ENCODE peak calls at places on chromosomes 11 and 22, in five cellular contexts. Y is HCT116, T is esophagus squamous epithelium, Z is upper lobe of left lung, I is right lobe of liver. J is an unnamed sample. For H3K4me1, the result is how much of the 10 kb centered on the place peaks cover.

GRCh38 chr22:48887394-48888332 is 940.0 kb downstream of the BRD1 start:
- DNase-seq in T (no peak), Y (no peak), I (no peak), Z (no peak), J (no peak)

GRCh38 chr11:113189909-113190667 is 124.3 kb upstream of the TTC12 start:
- DNase-seq in Y (no peak), T (no peak), Z (no peak), I (no peak), J (no peak)

GRCh38 chr11:67364783-67365525 is 8.4 kb downstream of the CLCF1 start:
- DNase-seq in Y (no peak), T (no peak), I (no peak), Z (no peak), J (no peak)

GRCh38 chr11:111642521-111642920 is 40.3 kb downstream of the SIK2 start:
- DNase-seq in Z (no peak), Y (no peak), T (no peak), I (no peak), J (no peak)

GRCh38 chr11:46675288-46675851 is 25.0 kb downstream of the ARHGAP1 start:
- DNase-seq in Y (no peak), Z (no peak), T (no peak), I (peak), J (peak)

GRCh38 chr22:31346733-31347250 is 646 bp upstream of the PATZ1 start:
- DNase-seq in Y (no peak), I (peak), Z (peak), T (no peak), J (peak)

GRCh38 chr22:35783943-35784614 is 66.4 kb downstream of the APOL5 start:
- DNase-seq in Z (no peak), T (no peak), I (no peak), Y (no peak), J (no peak)

GRCh38 chr11:131511794-131512193 is 141.4 kb downstream of the NTM start:
- DNase-seq in Y (no peak), T (no peak), Z (no peak), I (no peak), J (peak)

GRCh38 chr11:4643084-4643483 is 698 bp upstream of the OR51E1 start:
- DNase-seq in Y (no peak), I (no peak), Z (no peak), T (no peak), J (no peak)

GRCh38 chr11:133844217-133844616 is 1.1 kb downstream of the SPATA19 start:
- DNase-seq in I (no peak), Z (no peak), T (no peak), Y (no peak), J (no peak)

GRCh38 chr11:37500425-37500824 is 902.4 kb upstream of the RAG2 start:
- DNase-seq in I (no peak), Y (no peak), T (no peak), Z (no peak), J (no peak)

GRCh38 chr11:70675697-70676374 is 277.5 kb downstream of the CTTN start:
- DNase-seq in I (no peak), Y (peak), T (no peak), Z (no peak), J (peak)

GRCh38 chr22:27965547-27965946 is 46.5 kb upstream of the PITPNB start:
- DNase-seq in Z (no peak), T (no peak), Y (no peak), I (no peak), J (no peak)

GRCh38 chr11:66467034-66467659 is 442 bp downstream of the PELI3 start:
- DNase-seq in I (no peak), Z (peak), Y (no peak), T (no peak), J (peak)

GRCh38 chr22:47647720-47648119 is 885.3 kb downstream of the TBC1D22A start:
- DNase-seq in Z (no peak), Y (no peak), T (no peak), I (no peak), J (no peak)

GRCh38 chr11:24679686-24680318 is 182.9 kb downstream of the LUZP2 start:
- DNase-seq in T (no peak), Y (no peak), Z (no peak), I (no peak), J (no peak)

GRCh38 chr11:87366766-87367405 is 329.2 kb downstream of the TMEM135 start:
- DNase-seq in T (no peak), Y (no peak), Z (no peak), I (no peak), J (no peak)

GRCh38 chr11:67400251-67400941 is 1.3 kb downstream of the PPP1CA start:
- DNase-seq in Y (no peak), T (no peak), I (no peak), Z (peak), J (peak)

GRCh38 chr11:58513747-58514367 is 6.0 kb upstream of the OR5B21 start:
- DNase-seq in Z (no peak), I (no peak), Y (peak), T (no peak), J (peak)

GRCh38 chr11:44944853-44945235 is 5.8 kb downstream of the TP53I11 start:
- DNase-seq in T (no peak), Y (no peak), Z (no peak), I (no peak), J (no peak)

GRCh38 chr11:26820739-26821138 is 98.9 kb upstream of the SLC5A12 start:
- DNase-seq in Z (no peak), I (no peak), T (no peak), Y (no peak), J (no peak)

GRCh38 chr22:33803883-33804282 is 116.4 kb downstream of the LARGE1 start:
- DNase-seq in Y (no peak), T (no peak), I (no peak), Z (no peak), J (no peak)

GRCh38 chr11:75200051-75200450 is 40.5 kb upstream of the TPBGL start:
- DNase-seq in Y (no peak), I (no peak), Z (no peak), T (no peak), J (no peak)

GRCh38 chr11:46404476-46405017 is 13.0 kb upstream of the CHRM4 start:
- DNase-seq in Z (no peak), Y (no peak), I (no peak), T (no peak), J (no peak)

GRCh38 chr11:75891947-75892739 is 77.1 kb downstream of the UVRAG start:
- DNase-seq in Z (no peak), I (no peak), Y (no peak), T (no peak), J (no peak)

GRCh38 chr11:75078233-75078632 is 18.4 kb downstream of the OR2AT4 start:
- DNase-seq in I (no peak), Z (no peak), T (no peak), Y (peak), J (no peak)

GRCh38 chr22:24144471-24145115 is 36.7 kb upstream of the SUSD2 start:
- DNase-seq in Y (no peak), I (no peak), Z (no peak), T (no peak), J (no peak)

GRCh38 chr22:39717099-39717498 is 146.5 kb downstream of the CACNA1I start:
- DNase-seq in Y (no peak), I (no peak), T (no peak), Z (no peak), J (no peak)

GRCh38 chr11:116811194-116811593 is 11.9 kb downstream of the APOA4 start:
- DNase-seq in Z (no peak), T (no peak), I (no peak), Y (no peak), J (no peak)

GRCh38 chr11:27902981-27903624 is 202.8 kb upstream of the BDNF start:
- DNase-seq in Y (no peak), Z (no peak), T (no peak), I (no peak), J (no peak)

GRCh38 chr11:28048812-28049211 is 59.1 kb downstream of the KIF18A start:
- DNase-seq in I (no peak), T (no peak), Y (no peak), Z (no peak), J (no peak)

GRCh38 chr11:66006134-66006890 is 4.0 kb downstream of the BANF1 start:
- DNase-seq in Z (no peak), I (no peak), T (no peak), Y (no peak), J (no peak)

GRCh38 chr11:88484873-88485621 is 147.5 kb upstream of the CTSC start:
- DNase-seq in T (no peak), Y (peak), Z (peak), I (no peak), J (peak)

GRCh38 chr11:10401696-10402392 is 53.2 kb upstream of the AMPD3 start:
- DNase-seq in T (no peak), Z (no peak), Y (no peak), I (no peak), J (no peak)

GRCh38 chr11:61511383-61511782 is 2.8 kb downstream of the LRRC10B start:
- DNase-seq in I (no peak), T (no peak), Z (no peak), Y (no peak), J (no peak)

GRCh38 chr11:33480636-33481035 is 220.0 kb downstream of the C11orf91 start:
- DNase-seq in Z (no peak), Y (no peak), I (no peak), T (no peak), J (no peak)

GRCh38 chr11:120735035-120735434 is 223.5 kb downstream of the GRIK4 start:
- DNase-seq in Z (no peak), T (no peak), I (no peak), Y (no peak), J (no peak)

GRCh38 chr22:29043906-29044575 is 17.6 kb downstream of the C22orf31 start:
- DNase-seq in Z (no peak), Y (no peak), T (no peak), I (no peak), J (no peak)

GRCh38 chr22:46183733-46184132 is 33.4 kb downstream of the PPARA start:
- DNase-seq in I (no peak), Y (no peak), Z (no peak), T (no peak), J (no peak)

GRCh38 chr22:22942511-22943329 is 55.1 kb downstream of the IGLL5 start:
- DNase-seq in T (no peak), Z (no peak), Y (peak), I (peak), J (peak)

GRCh38 chr22:41909290-41910049 is 5.4 kb downstream of the SHISA8 start:
- DNase-seq in Z (peak), Y (no peak), T (no peak), I (no peak), J (no peak)
- H3K27ac ChIP-seq in Z (no peak), Y (no peak), T (no peak), I (no peak), J (no peak)

GRCh38 chr11:69295995-69296889 is 2.3 kb downstream of the MYEOV start:
- DNase-seq in I (peak), T (no peak), Z (peak), Y (no peak), J (peak)
- H3K4me1 ChIP-seq in I (under half), T (half or more), Z (half or more), Y (half or more), J (under half)

GRCh38 chr11:16902182-16902581 is 112.0 kb downstream of the PLEKHA7 start:
- DNase-seq in T (no peak), Y (peak), Z (no peak), I (no peak), J (no peak)
- TF ChIP-seq POLR2A in T (no peak), Y (no peak), Z (no peak), I (no peak), J (no peak)

GRCh38 chr22:21663738-21664137 is 2.1 kb upstream of the PPIL2 start:
- DNase-seq in T (no peak), Y (no peak), I (no peak), Z (no peak), J (no peak)

GRCh38 chr22:21661991-21662390 is 3.8 kb upstream of the PPIL2 start:
- DNase-seq in Z (no peak), T (no peak), I (no peak), Y (no peak), J (no peak)

GRCh38 chr22:21665047-21665851 is 563 bp upstream of the PPIL2 start:
- DNase-seq in I (no peak), Y (no peak), Z (no peak), T (no peak), J (no peak)

GRCh38 chr22:21669026-21669425 is 3.2 kb downstream of the PPIL2 start:
- DNase-seq in Z (no peak), T (no peak), I (no peak), Y (no peak), J (no peak)

DNA sequence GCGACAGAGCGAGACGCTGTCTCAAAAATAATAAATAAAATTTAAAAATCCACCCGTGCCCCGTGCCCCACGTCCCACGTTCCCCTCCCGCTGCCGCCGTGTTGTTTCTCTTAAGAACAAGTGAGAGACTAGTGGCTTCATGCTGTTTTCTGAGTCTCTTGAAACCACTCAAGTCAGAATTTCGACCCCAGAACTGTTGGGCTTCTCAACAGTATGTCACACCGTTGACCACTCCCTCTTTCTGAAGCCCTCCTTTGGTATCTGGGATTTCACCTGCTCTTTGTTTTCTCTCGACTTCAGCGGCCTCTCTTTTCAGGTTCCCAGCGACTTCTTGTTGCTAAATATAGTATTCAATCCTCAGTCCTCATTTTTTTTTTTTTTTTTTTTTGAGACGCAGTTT is 974 bp downstream of the PPIL2 start:
- DNase-seq in Y (no peak), I (no peak), T (no peak), Z (no peak), J (no peak)
- H3K27ac ChIP-seq in Y (peak), I (peak), T (peak), Z (peak), J (peak)